ENCODE peak calls at places on chromosome X, in four cellular contexts. K is AG20443, F is type B pancreatic cell, G is GM04504. D is an unnamed sample.

GRCh38 chrX:131792356-131792749 is 230.7 kb upstream of the STK26 start:
- DNase-seq in K (peak), G (peak), F (no peak), D (no peak)

GRCh38 chrX:71301195-71301924 is at the start of gene ITGB1BP2:
- DNase-seq in G (peak), F (no peak), K (peak), D (no peak)

GRCh38 chrX:148501121-148502066 is 977 bp downstream of the AFF2 start:
- DNase-seq in K (no peak), G (no peak), F (peak), D (peak)

GRCh38 chrX:4182010-4182806 is 468.8 kb upstream of the PRKX start:
- DNase-seq in K (no peak), G (no peak), F (no peak), D (no peak)

GRCh38 chrX:46953137-46953527 is 40.9 kb downstream of the JADE3 start:
- DNase-seq in F (no peak), G (no peak), K (no peak), D (no peak)

GRCh38 chrX:70508296-70508911 is 63.8 kb downstream of the DLG3 start:
- DNase-seq in F (no peak), G (no peak), K (no peak), D (no peak)

GRCh38 chrX:54921427-54922021 is 900 bp downstream of the TRO start:
- DNase-seq in F (peak), G (peak), K (peak), D (peak)

GRCh38 chrX:68261060-68261672 is 172.1 kb downstream of the OPHN1 start:
- DNase-seq in G (no peak), F (no peak), K (peak), D (no peak)

GRCh38 chrX:135497736-135498135 is 22.7 kb upstream of the INTS6L start:
- DNase-seq in F (no peak), G (no peak), K (no peak), D (no peak)

GRCh38 chrX:47380268-47380667 is 9.9 kb downstream of the ZNF157 start:
- DNase-seq in K (peak), G (no peak), F (no peak), D (peak)

GRCh38 chrX:148600131-148600530 is 99.7 kb downstream of the AFF2 start:
- DNase-seq in G (no peak), F (no peak), K (no peak), D (no peak)

GRCh38 chrX:46953597-46953996 is 41.4 kb downstream of the JADE3 start:
- DNase-seq in F (no peak), G (no peak), K (no peak), D (no peak)

GRCh38 chrX:128106630-128107029 is 54.4 kb upstream of the ACTRT1 start:
- DNase-seq in K (no peak), F (no peak), G (no peak), D (no peak)

GRCh38 chrX:100995469-100995868 is 26.0 kb downstream of the ARL13A start:
- DNase-seq in K (peak), F (no peak), G (peak), D (no peak)

GRCh38 chrX:21934414-21934813 is 6.1 kb upstream of the SMS start:
- DNase-seq in G (no peak), K (no peak), F (no peak), D (no peak)

GRCh38 chrX:140091276-140091886 is 126.1 kb upstream of the CXorf66 start:
- DNase-seq in K (peak), F (no peak), G (no peak), D (no peak)

GRCh38 chrX:69457756-69458155 is 46.4 kb upstream of the NALF2 start:
- DNase-seq in K (no peak), G (no peak), F (no peak), D (no peak)

GRCh38 chrX:66030505-66031317 is 9.2 kb downstream of the VSIG4 start:
- DNase-seq in G (peak), K (peak), F (no peak), D (no peak)

GRCh38 chrX:120604359-120604782 is 470 bp downstream of the MCTS1 start:
- DNase-seq in K (peak), G (no peak), F (no peak), D (no peak)

GRCh38 chrX:54042609-54043010 is 1.7 kb downstream of the PHF8 start:
- DNase-seq in G (peak), F (no peak), K (peak), D (peak)

GRCh38 chrX:135505356-135505755 is 15.1 kb upstream of the INTS6L start:
- DNase-seq in K (no peak), F (no peak), G (no peak), D (no peak)

GRCh38 chrX:115018040-115018647 is 728 bp upstream of the IL13RA2 start:
- DNase-seq in F (no peak), G (no peak), K (no peak), D (no peak)

GRCh38 chrX:133353233-133353632 is 62.1 kb downstream of the GPC4 start:
- DNase-seq in K (no peak), F (no peak), G (no peak), D (no peak)

GRCh38 chrX:135346975-135347374 is 37.7 kb downstream of the ETDC start:
- DNase-seq in K (no peak), F (no peak), G (no peak), D (no peak)